ENCODE peak calls at places on chromosome X, in seven cellular contexts. N is heart left ventricle, C is lower leg skin, D is NB4, Q is Peyer's patch, A is spleen, I is H1. X is an unnamed sample.

GRCh38 chrX:1222511-1223252 is 10.2 kb upstream of the CRLF2 start:
- DNase-seq in N (no peak), C (no peak), D (peak), Q (no peak), A (no peak), I (no peak), X (peak)

GRCh38 chrX:72609313-72609712 is 36.7 kb upstream of the HDAC8 start:
- DNase-seq in N (no peak), C (no peak), D (peak), Q (no peak), A (no peak), I (no peak), X (no peak)

GRCh38 chrX:130082244-130083106 is 27.8 kb downstream of the ELF4 start:
- DNase-seq in N (peak), C (peak), D (peak), Q (peak), A (peak), I (no peak), X (no peak)

GRCh38 chrX:76202471-76202870 is 29.6 kb downstream of the PBDC1 start:
- DNase-seq in N (no peak), C (no peak), D (no peak), Q (no peak), A (no peak), I (no peak), X (no peak)

GRCh38 chrX:19647731-19648588 is 132.7 kb upstream of the MAP3K15 start:
- DNase-seq in N (no peak), C (no peak), D (peak), Q (no peak), A (no peak), I (no peak), X (no peak)

GRCh38 chrX:16825306-16826035 is 39.2 kb downstream of the TXLNG start:
- DNase-seq in N (no peak), C (no peak), D (no peak), Q (no peak), A (no peak), I (no peak), X (no peak)

GRCh38 chrX:153299855-153300254 is 21.7 kb downstream of the PNMA6F start:
- DNase-seq in N (no peak), C (no peak), D (no peak), Q (no peak), A (no peak), I (no peak), X (no peak)

GRCh38 chrX:116009871-116010710 is 160.5 kb upstream of the AGTR2 start:
- DNase-seq in N (peak), C (no peak), D (peak), Q (no peak), A (peak), I (no peak), X (no peak)

GRCh38 chrX:23952984-23953907 is 45.4 kb downstream of the CXorf58 start:
- DNase-seq in N (no peak), C (no peak), D (peak), Q (peak), A (no peak), I (no peak), X (no peak)

GRCh38 chrX:45502396-45502795 is 301.7 kb upstream of the DIPK2B start:
- DNase-seq in N (no peak), C (no peak), D (no peak), Q (no peak), A (no peak), I (no peak), X (no peak)

GRCh38 chrX:77003956-77004355 is 443.2 kb upstream of the FGF16 start:
- DNase-seq in N (no peak), C (no peak), D (no peak), Q (no peak), A (no peak), I (no peak), X (no peak)

GRCh38 chrX:109889289-109890006 is 113.5 kb upstream of the TMEM164 start:
- DNase-seq in N (no peak), C (no peak), D (peak), Q (peak), A (no peak), I (no peak), X (no peak)

GRCh38 chrX:11792461-11793421 is 34.7 kb downstream of the MSL3 start:
- DNase-seq in N (no peak), C (no peak), D (no peak), Q (peak), A (no peak), I (no peak), X (no peak)

GRCh38 chrX:130106071-130106470 is 4.2 kb downstream of the ELF4 start:
- DNase-seq in N (no peak), C (no peak), D (no peak), Q (no peak), A (no peak), I (no peak), X (no peak)

GRCh38 chrX:41666251-41666650 is 22.5 kb upstream of the GPR34 start:
- DNase-seq in N (no peak), C (no peak), D (peak), Q (no peak), A (no peak), I (no peak), X (no peak)

GRCh38 chrX:46681849-46682248 is 77.1 kb downstream of the SLC9A7 start:
- DNase-seq in N (no peak), C (no peak), D (no peak), Q (no peak), A (no peak), I (no peak), X (no peak)

GRCh38 chrX:14673764-14674163 is 144.4 kb downstream of the GLRA2 start:
- DNase-seq in N (no peak), C (no peak), D (peak), Q (no peak), A (no peak), I (no peak), X (peak)

GRCh38 chrX:38612281-38612680 is 50.9 kb downstream of the TSPAN7 start:
- DNase-seq in N (no peak), C (no peak), D (no peak), Q (no peak), A (no peak), I (no peak), X (no peak)
- TF ChIP-seq POLR2A in N (no peak), C (no peak), D (no peak), Q (no peak), A (no peak), I (no peak), X (no peak)

DNA sequence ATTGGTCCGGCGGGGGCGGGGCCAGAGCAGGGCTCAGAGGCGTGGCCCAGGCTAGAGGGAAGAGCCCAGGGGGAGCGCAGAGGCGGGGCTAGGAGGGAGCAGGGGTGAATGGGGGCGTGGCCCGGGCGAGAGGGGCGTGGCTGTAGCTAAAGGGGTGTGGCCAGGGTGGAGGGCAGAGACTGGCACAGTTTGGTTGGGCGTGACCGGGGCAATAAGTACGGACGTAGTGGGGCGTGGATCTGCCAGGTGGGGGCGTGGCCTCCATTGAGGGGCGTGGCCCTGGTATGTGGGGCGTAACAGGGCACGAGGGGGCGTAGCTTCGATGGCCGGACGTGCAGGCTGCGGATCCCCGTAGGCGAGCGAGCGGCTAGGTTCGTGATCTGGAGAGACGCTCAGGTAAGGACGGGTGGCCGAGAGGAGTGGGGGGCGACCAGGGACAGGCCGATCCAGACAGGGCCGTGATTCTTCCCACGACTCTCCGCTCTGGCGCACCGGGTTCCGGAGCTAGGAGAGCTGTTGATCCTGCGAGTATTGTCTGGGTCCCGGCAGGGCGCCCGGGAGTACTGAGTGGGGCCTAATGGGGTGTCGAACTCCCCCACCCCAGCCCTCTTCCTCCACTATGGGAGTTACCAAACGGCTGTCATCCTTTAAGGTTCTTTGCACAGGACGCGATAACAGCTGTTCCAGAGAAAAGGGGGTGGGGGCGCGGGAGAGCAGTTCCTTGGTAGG is at the start of gene CA5B:
- DNase-seq in N (peak), C (peak), D (peak), Q (peak), A (peak), I (peak), X (peak)
- TF ChIP-seq POLR2A in N (no peak), C (no peak), D (no peak), Q (peak), A (no peak), I (no peak), X (no peak)

GRCh38 chrX:10619311-10620015 is 922 bp downstream of the MID1 start:
- DNase-seq in N (no peak), C (peak), D (no peak), Q (no peak), A (no peak), I (no peak), X (no peak)

GRCh38 chrX:10618911-10619310 is 1.5 kb downstream of the MID1 start:
- DNase-seq in N (no peak), C (no peak), D (no peak), Q (no peak), A (no peak), I (no peak), X (no peak)

GRCh38 chrX:10622197-10622596 is 1.8 kb upstream of the MID1 start:
- DNase-seq in N (no peak), C (no peak), D (no peak), Q (no peak), A (no peak), I (no peak), X (no peak)

GRCh38 chrX:10617964-10618342 is 2.4 kb downstream of the MID1 start:
- DNase-seq in N (no peak), C (peak), D (no peak), Q (no peak), A (no peak), I (no peak), X (no peak)

GRCh38 chrX:10620121-10620699 is at the start of gene MID1:
- DNase-seq in N (peak), C (peak), D (no peak), Q (peak), A (peak), I (peak), X (no peak)
- TF ChIP-seq POLR2A in N (no peak), C (no peak), D (no peak), Q (no peak), A (no peak), I (peak), X (no peak)

GRCh38 chrX:55240788-55241187 is 20.6 kb downstream of the PAGE5 start:
- DNase-seq in N (no peak), C (no peak), D (no peak), Q (no peak), A (no peak), I (no peak), X (no peak)
- TF ChIP-seq POLR2A in N (no peak), C (no peak), D (no peak), Q (no peak), A (no peak), I (no peak), X (no peak)

GRCh38 chrX:128891554-128891953 is 631.7 kb downstream of the SMARCA1 start:
- DNase-seq in N (no peak), C (no peak), D (peak), Q (no peak), A (no peak), I (no peak), X (no peak)
- TF ChIP-seq POLR2A in N (no peak), C (no peak), D (no peak), Q (no peak), A (no peak), I (no peak), X (no peak)

GRCh38 chrX:136712631-136713030 is 64.7 kb downstream of the CD40LG start:
- DNase-seq in N (no peak), C (no peak), D (no peak), Q (no peak), A (no peak), I (no peak), X (no peak)
- TF ChIP-seq POLR2A in N (no peak), C (no peak), D (no peak), Q (no peak), A (no peak), I (no peak), X (no peak)

GRCh38 chrX:133661962-133662839 is 246.9 kb upstream of the GPC4 start:
- DNase-seq in N (no peak), C (no peak), D (no peak), Q (no peak), A (no peak), I (no peak), X (no peak)
- TF ChIP-seq POLR2A in N (no peak), C (no peak), D (no peak), Q (no peak), A (no peak), I (no peak), X (no peak)

DNA sequence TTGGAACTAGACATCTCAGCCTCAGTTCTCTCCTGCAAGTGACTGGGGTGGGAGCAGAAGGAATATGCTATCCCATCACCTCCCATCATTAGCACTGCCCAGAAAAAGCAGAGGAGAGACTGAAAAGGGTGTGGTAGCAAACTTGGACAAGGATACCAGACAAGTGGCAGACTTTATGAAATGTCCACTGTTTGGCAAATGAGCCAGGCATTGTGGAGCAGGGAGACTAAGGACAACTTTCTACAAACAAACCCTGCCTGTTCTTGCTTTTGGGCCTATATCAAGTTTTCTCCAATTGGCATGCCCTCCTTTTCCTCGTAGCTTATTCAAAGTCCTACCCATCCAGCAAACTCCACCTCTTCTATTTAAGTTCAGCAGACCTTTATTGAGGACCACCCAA is 41.6 kb downstream of the ZCCHC12 start:
- DNase-seq in N (no peak), C (no peak), D (no peak), Q (no peak), A (no peak), I (no peak), X (no peak)
- TF ChIP-seq POLR2A in N (no peak), C (no peak), D (no peak), Q (no peak), A (no peak), I (no peak), X (no peak)

DNA sequence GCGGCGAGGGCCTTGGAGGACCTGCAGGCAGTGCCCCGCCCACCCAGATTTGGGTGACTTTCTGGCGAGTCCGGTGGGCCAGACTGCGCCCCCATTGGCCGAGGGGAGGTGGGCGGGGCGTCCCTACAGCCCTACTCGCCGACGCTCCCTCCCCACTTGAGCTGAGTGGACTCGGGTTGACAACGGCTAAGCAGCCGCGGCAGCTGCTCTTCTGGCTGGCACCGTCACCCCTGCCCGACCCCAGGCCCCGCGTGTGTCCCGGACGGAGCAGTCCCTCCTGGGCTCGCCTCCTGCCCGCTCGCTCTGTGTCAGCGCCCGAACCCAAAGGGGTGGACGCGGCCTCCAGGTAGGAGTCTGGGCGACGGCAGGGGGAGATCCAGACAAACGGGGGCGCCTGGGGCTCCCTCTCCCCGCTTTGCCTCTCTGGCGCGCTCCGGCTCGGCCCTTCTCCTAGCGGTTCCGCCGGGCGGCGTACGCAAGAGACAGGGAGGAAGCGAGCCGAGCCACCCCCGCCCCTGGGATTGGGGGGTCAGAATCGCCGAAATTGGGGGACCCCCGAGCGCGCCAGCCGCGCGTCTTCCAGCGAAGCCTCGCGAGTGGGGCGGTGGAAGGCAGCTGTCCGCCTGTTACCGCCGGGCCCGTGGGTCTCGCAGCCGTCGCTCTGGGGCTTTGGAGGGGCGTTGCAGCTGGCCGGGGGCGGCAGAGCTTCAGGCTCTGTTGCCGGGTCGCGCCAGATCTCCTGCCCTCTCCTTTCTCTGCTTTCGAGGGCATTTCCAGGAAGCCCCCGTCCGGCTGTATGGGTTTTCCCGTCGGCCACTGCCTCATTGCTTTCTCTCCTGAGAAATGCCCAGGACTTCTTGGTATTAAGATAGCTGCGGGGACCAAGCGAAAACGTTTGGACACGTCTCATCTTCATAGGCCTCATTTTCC is 46.3 kb downstream of the STARD8 start:
- DNase-seq in N (peak), C (peak), D (peak), Q (peak), A (peak), I (peak), X (peak)
- TF ChIP-seq POLR2A in N (no peak), C (no peak), D (peak), Q (no peak), A (peak), I (no peak), X (peak)

DNA sequence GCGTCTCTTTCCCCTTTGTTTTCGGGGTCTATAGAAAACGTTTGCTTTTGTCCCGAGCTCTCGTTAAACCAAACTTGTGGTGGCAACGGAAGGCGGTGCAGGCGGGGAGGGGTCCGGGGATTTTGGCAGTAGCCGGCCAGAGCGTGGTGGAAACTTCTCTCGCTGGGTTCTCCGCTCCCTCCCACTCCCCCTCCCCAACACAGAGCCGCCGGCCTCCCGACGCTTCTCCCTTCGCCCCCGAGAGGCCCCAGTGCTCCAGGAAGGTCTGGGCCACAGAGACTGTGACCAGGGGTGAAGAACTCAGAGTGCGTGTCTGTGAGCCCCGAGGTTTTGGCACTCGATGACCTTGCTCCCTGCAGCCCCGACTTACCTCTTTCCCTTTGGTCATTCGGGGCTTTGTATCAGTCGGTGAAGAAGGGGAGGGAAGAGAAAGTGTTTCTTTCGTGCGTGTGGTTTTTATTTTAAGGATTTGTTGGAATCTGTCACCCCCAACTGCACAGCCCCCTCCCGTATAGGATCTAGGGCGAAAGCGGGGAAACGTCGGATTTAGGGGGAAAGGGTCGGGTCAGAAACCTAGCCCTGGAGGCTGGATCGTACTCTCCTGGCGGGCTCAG is 9.0 kb upstream of the BCOR start:
- DNase-seq in N (no peak), C (no peak), D (peak), Q (no peak), A (no peak), I (no peak), X (no peak)
- TF ChIP-seq POLR2A in N (no peak), C (no peak), D (no peak), Q (no peak), A (no peak), I (no peak), X (no peak)

X was measured in H54.